ENCODE peak calls at places on chromosomes 4 and X, in four cellular contexts. Z, A, K and R are unnamed samples. For H3K9me1, the result is how much of the 10 kb centered on the place peaks cover.

GRCh38 chr4:4559596-4559995 is 17.7 kb upstream of the STX18 start:
- DNase-seq in K (no peak), A (peak), Z (no peak), R (no peak)

GRCh38 chr4:168293386-168293975 is 25.1 kb downstream of the DDX60 start:
- DNase-seq in Z (no peak), A (no peak), K (no peak), R (no peak)

GRCh38 chr4:187393546-187394344 is 601.8 kb upstream of the ZFP42 start:
- DNase-seq in Z (no peak), A (peak), K (no peak), R (no peak)

GRCh38 chr4:94757192-94758140 is at the start of gene BMPR1B:
- DNase-seq in Z (no peak), K (peak), A (peak), R (no peak)

GRCh38 chr4:152045781-152046571 is 285.2 kb upstream of the GATB start:
- DNase-seq in K (peak), Z (peak), A (no peak), R (no peak)

GRCh38 chrX:130330706-130331105 is 9.0 kb upstream of the SLC25A14 start:
- DNase-seq in Z (peak), A (peak), K (peak), R (no peak)

GRCh38 chr4:17502764-17503163 is 9.1 kb downstream of the QDPR start:
- DNase-seq in A (peak), Z (no peak), K (no peak), R (peak)

GRCh38 chrX:146424422-146424821 is 385.1 kb upstream of the CXorf51B start:
- DNase-seq in K (no peak), Z (no peak), A (no peak), R (no peak)

GRCh38 chrX:53631156-53631555 is 55.4 kb downstream of the HUWE1 start:
- DNase-seq in K (no peak), A (peak), Z (no peak), R (no peak)

GRCh38 chrX:112614640-112615039 is 65.1 kb downstream of the LHFPL1 start:
- DNase-seq in A (peak), Z (no peak), K (no peak), R (no peak)

GRCh38 chr4:26325191-26325590 is 4.4 kb downstream of the RBPJ start:
- DNase-seq in Z (no peak), K (no peak), A (peak), R (no peak)

GRCh38 chr4:99207911-99208718 is 10.9 kb downstream of the ADH6 start:
- DNase-seq in A (peak), K (no peak), Z (no peak), R (no peak)

GRCh38 chr4:141021397-141022194 is 111.7 kb downstream of the RNF150 start:
- DNase-seq in K (no peak), A (no peak), Z (no peak), R (no peak)

GRCh38 chrX:79413009-79413408 is 45.9 kb upstream of the ITM2A start:
- DNase-seq in Z (no peak), K (peak), A (peak), R (no peak)

GRCh38 chr4:10098770-10099139 is 17.8 kb downstream of the WDR1 start:
- DNase-seq in K (no peak), Z (no peak), A (peak), R (no peak)

GRCh38 chrX:96383428-96383827 is 301.2 kb upstream of the DIAPH2 start:
- DNase-seq in K (no peak), Z (no peak), A (no peak), R (no peak)

GRCh38 chr4:94827481-94828110 is 69.8 kb downstream of the BMPR1B start:
- DNase-seq in K (peak), A (peak), Z (peak), R (peak)

GRCh38 chrX:118261136-118261535 is 84.8 kb upstream of the WDR44 start:
- DNase-seq in Z (no peak), K (no peak), A (no peak), R (no peak)

GRCh38 chr4:15920723-15921591 is 17.6 kb downstream of the FGFBP1 start:
- DNase-seq in K (peak), A (peak), Z (no peak), R (peak)

GRCh38 chrX:20414781-20415445 is 148.2 kb upstream of the RPS6KA3 start:
- DNase-seq in Z (no peak), A (peak), K (no peak), R (no peak)

GRCh38 chr4:103150677-103151076 is 47.5 kb downstream of the CENPE start:
- DNase-seq in K (peak), Z (no peak), A (peak), R (peak)

GRCh38 chr4:81922271-81922775 is 450.6 kb upstream of the RASGEF1B start:
- DNase-seq in K (no peak), A (no peak), Z (no peak), R (no peak)

GRCh38 chr4:113497154-113497553 is 264.4 kb downstream of the CAMK2D start:
- DNase-seq in Z (no peak), K (no peak), A (no peak), R (no peak)

GRCh38 chr4:178086324-178086723 is 644.1 kb upstream of the AGA start:
- DNase-seq in Z (no peak), A (peak), K (no peak), R (no peak)

GRCh38 chrX:119635799-119636198 is 29.6 kb upstream of the NKRF start:
- DNase-seq in Z (no peak), K (no peak), A (no peak), R (no peak)

GRCh38 chr4:144288011-144288903 is 147.7 kb upstream of the GYPA start:
- DNase-seq in Z (no peak), A (no peak), K (no peak), R (no peak)

GRCh38 chr4:6764976-6765620 is 17.4 kb upstream of the KIAA0232 start:
- DNase-seq in A (no peak), Z (no peak), K (no peak), R (no peak)
- H3K9me1 ChIP-seq in A (under half), Z (under half), K (under half), R (under half)

DNA sequence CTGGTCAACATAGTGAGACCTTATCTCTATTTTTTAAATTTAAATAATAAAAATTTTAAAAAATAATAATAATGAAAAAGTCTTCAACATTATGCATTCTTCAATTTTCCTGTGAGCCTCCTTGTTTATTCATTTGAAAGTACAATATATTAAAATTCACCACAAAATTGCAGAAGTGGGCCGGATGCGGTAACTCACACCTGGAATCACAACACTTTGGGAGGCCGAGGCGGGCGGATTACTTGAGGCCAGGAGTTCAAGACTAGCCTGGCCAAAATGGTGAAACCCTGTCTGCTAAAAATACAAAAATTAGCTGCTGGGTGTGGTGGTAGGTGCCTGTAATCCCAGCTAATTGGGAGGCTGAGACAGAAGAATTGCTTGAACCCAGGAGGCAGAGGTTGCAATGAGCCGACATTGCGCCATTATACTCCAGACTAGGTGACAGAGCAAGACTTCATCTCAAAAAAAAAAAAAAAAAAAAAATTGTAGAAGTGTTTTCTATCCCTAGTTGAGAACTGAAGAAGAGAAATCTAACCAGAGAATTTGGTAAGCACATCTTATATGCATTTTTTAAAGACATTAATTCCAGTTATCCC is 56.9 kb downstream of the RBM47 start:
- DNase-seq in K (no peak), A (no peak), Z (no peak), R (no peak)
- H3K9me1 ChIP-seq in K (under half), A (under half), Z (under half), R (under half)

GRCh38 chrX:154021131-154021611 is 1.5 kb upstream of the IRAK1 start:
- DNase-seq in Z (peak), A (peak), K (peak), R (no peak)

GRCh38 chrX:154022108-154022507 is 2.4 kb upstream of the IRAK1 start:
- DNase-seq in A (no peak), Z (no peak), K (no peak), R (no peak)

GRCh38 chrX:154019061-154019621 is 561 bp downstream of the IRAK1 start:
- DNase-seq in K (no peak), A (no peak), Z (peak), R (no peak)

GRCh38 chrX:154019633-154020499 is at the start of gene IRAK1:
- DNase-seq in Z (peak), K (peak), A (peak), R (no peak)

GRCh38 chrX:154020500-154021115 is 906 bp upstream of the IRAK1 start:
- DNase-seq in Z (no peak), K (no peak), A (no peak), R (no peak)
- H3K9me1 ChIP-seq in Z (under half), K (under half), A (under half), R (under half)

GRCh38 chr4:2061208-2062131 is 2.3 kb downstream of the NAT8L start:
- DNase-seq in Z (no peak), A (no peak), K (no peak), R (no peak)
- H3K9me1 ChIP-seq in Z (under half), A (under half), K (under half), R (under half)

GRCh38 chrX:47446971-47447370 is 36.1 kb downstream of the ZNF41 start:
- DNase-seq in Z (no peak), A (no peak), K (no peak), R (no peak)

GRCh38 chrX:47448165-47448806 is 34.7 kb downstream of the ZNF41 start:
- DNase-seq in A (no peak), K (no peak), Z (no peak), R (no peak)

GRCh38 chrX:47456080-47456479 is 26.9 kb downstream of the ZNF41 start:
- DNase-seq in Z (no peak), A (no peak), K (no peak), R (no peak)

GRCh38 chrX:47447607-47448006 is 35.4 kb downstream of the ZNF41 start:
- DNase-seq in K (no peak), Z (no peak), A (no peak), R (no peak)

GRCh38 chrX:47452112-47452511 is 30.9 kb downstream of the ZNF41 start:
- DNase-seq in K (no peak), A (no peak), Z (no peak), R (no peak)
- H3K9me1 ChIP-seq in K (under half), A (under half), Z (under half), R (under half)

GRCh38 chr4:155599102-155599501 is 67.5 kb upstream of the GUCY1A1 start:
- DNase-seq in K (no peak), Z (no peak), A (no peak), R (no peak)

GRCh38 chr4:155600246-155600645 is 66.4 kb upstream of the GUCY1A1 start:
- DNase-seq in A (no peak), K (no peak), Z (no peak), R (no peak)

GRCh38 chr4:155599596-155599995 is 67.1 kb upstream of the GUCY1A1 start:
- DNase-seq in K (peak), Z (no peak), A (no peak), R (no peak)

GRCh38 chr4:155597281-155597680 is 69.4 kb upstream of the GUCY1A1 start:
- DNase-seq in Z (no peak), A (no peak), K (no peak), R (no peak)

GRCh38 chr4:155597933-155598451 is 68.7 kb upstream of the GUCY1A1 start:
- DNase-seq in A (peak), K (no peak), Z (no peak), R (no peak)
- H3K9me1 ChIP-seq in A (under half), K (under half), Z (under half), R (under half)

DNA sequence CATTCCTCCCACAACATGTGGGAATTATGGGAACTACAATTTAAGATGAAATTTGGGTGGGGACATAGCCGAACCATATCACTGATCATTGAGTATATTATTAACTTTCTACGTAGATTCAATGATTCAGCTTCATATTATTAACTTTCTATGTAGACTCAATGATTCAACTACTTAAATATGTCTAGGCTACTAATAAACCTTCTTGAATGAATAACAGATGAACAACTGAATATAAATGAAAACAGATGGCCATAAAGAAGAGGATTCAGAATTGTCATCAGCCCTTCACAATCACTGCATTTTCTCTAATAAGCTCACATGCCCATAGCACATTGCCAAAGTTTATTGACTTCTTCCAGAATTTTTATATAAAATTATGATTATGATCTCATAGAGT is 57.0 kb downstream of the CEP44 start:
- DNase-seq in A (no peak), Z (no peak), K (no peak), R (no peak)
- H3K9me1 ChIP-seq in A (under half), Z (under half), K (under half), R (under half)